ENCODE peak calls at places on chromosomes 5 and 9, in five cellular contexts. W, E, X, C and Y are unnamed samples.

GRCh38 chr9:2857564-2858198 is 13.8 kb upstream of the PUM3 start:
- DNase-seq in W (peak), E (peak), X (peak), C (peak), Y (peak)

GRCh38 chr5:69074664-69075521 is 18.9 kb upstream of the SLC30A5 start:
- DNase-seq in W (no peak), E (no peak), X (no peak), C (no peak), Y (no peak)

GRCh38 chr5:179415291-179416060 is 70.2 kb upstream of the ADAMTS2 start:
- DNase-seq in W (no peak), E (no peak), X (no peak), C (peak), Y (no peak)

GRCh38 chr5:77087484-77088291 is 603 bp upstream of the ZBED3 start:
- DNase-seq in W (peak), E (no peak), X (no peak), C (peak), Y (no peak)

GRCh38 chr9:3931058-3931457 is 368.8 kb downstream of the GLIS3 start:
- DNase-seq in W (no peak), E (no peak), X (no peak), C (no peak), Y (no peak)

GRCh38 chr9:20200900-20201495 is 412.2 kb upstream of the SLC24A2 start:
- DNase-seq in W (no peak), E (no peak), X (no peak), C (no peak), Y (no peak)

GRCh38 chr9:133954862-133955529 is 37.1 kb downstream of the VAV2 start:
- DNase-seq in W (no peak), E (peak), X (no peak), C (no peak), Y (no peak)

GRCh38 chr5:142082182-142082781 is 26.3 kb upstream of the NDFIP1 start:
- DNase-seq in W (no peak), E (no peak), X (no peak), C (no peak), Y (no peak)

GRCh38 chr9:134233022-134233421 is 68.7 kb upstream of the RNU6ATAC start:
- DNase-seq in W (no peak), E (no peak), X (no peak), C (no peak), Y (no peak)

GRCh38 chr5:84215521-84215920 is 169.2 kb downstream of the EDIL3 start:
- DNase-seq in W (no peak), E (no peak), X (no peak), C (no peak), Y (no peak)

GRCh38 chr5:179153921-179154345 is 93.8 kb downstream of the ZNF354C start:
- DNase-seq in W (no peak), E (no peak), X (no peak), C (no peak), Y (no peak)

GRCh38 chr5:82549263-82549662 is 271.1 kb upstream of the RPS23 start:
- DNase-seq in W (no peak), E (no peak), X (no peak), C (no peak), Y (no peak)

GRCh38 chr5:74212336-74212735 is 428.2 kb downstream of the ENC1 start:
- DNase-seq in W (no peak), E (no peak), X (no peak), C (no peak), Y (peak)

GRCh38 chr9:77594963-77595362 is 53.2 kb downstream of the GNA14 start:
- DNase-seq in W (no peak), E (no peak), X (peak), C (no peak), Y (no peak)

GRCh38 chr5:116249648-116250047 is 164.8 kb downstream of the COMMD10 start:
- DNase-seq in W (no peak), E (no peak), X (no peak), C (no peak), Y (no peak)

GRCh38 chr5:6291961-6292360 is 86.4 kb downstream of the MED10 start:
- DNase-seq in W (no peak), E (no peak), X (peak), C (no peak), Y (no peak)

GRCh38 chr9:114824130-114824529 is 18.3 kb upstream of the TNFSF15 start:
- DNase-seq in W (no peak), E (no peak), X (peak), C (no peak), Y (no peak)

GRCh38 chr5:40796487-40796889 is 1.7 kb downstream of the PRKAA1 start:
- DNase-seq in W (no peak), E (no peak), X (peak), C (no peak), Y (no peak)

GRCh38 chr9:130918102-130918869 is 20.8 kb downstream of the FIBCD1 start:
- DNase-seq in W (no peak), E (no peak), X (no peak), C (no peak), Y (no peak)

GRCh38 chr9:121357011-121357410 is 13.0 kb downstream of the STOM start:
- DNase-seq in W (no peak), E (no peak), X (no peak), C (no peak), Y (no peak)

GRCh38 chr9:136257381-136258298 is 12.0 kb upstream of the QSOX2 start:
- DNase-seq in W (no peak), E (no peak), X (no peak), C (no peak), Y (no peak)

GRCh38 chr9:93651521-93651950 is 75.2 kb downstream of the PHF2 start:
- DNase-seq in W (peak), E (peak), X (no peak), C (no peak), Y (no peak)

GRCh38 chr5:56852228-56853000 is 37.1 kb downstream of the MAP3K1 start:
- DNase-seq in W (no peak), E (no peak), X (peak), C (no peak), Y (no peak)

GRCh38 chr5:179495906-179496455 is 54.4 kb upstream of the RUFY1 start:
- DNase-seq in W (no peak), E (no peak), X (no peak), C (no peak), Y (peak)

GRCh38 chr5:125607018-125607417 is 816.2 kb upstream of the GRAMD2B start:
- DNase-seq in W (no peak), E (no peak), X (no peak), C (no peak), Y (no peak)

GRCh38 chr5:171309526-171310333 is 682 bp downstream of the TLX3 start:
- DNase-seq in W (no peak), E (no peak), X (no peak), C (no peak), Y (no peak)

GRCh38 chr5:138953370-138954256 is 78.5 kb upstream of the LRRTM2 start:
- DNase-seq in W (peak), E (no peak), X (peak), C (peak), Y (no peak)

GRCh38 chr5:122942164-122942914 is 94.2 kb downstream of the PPIC start:
- DNase-seq in W (no peak), E (no peak), X (peak), C (no peak), Y (no peak)

GRCh38 chr9:134916161-134916665 is 1.5 kb downstream of the FCN1 start:
- DNase-seq in W (peak), E (no peak), X (no peak), C (no peak), Y (no peak)

GRCh38 chr5:79074641-79075040 is 5.1 kb downstream of the BHMT2 start:
- DNase-seq in W (no peak), E (no peak), X (peak), C (no peak), Y (no peak)

GRCh38 chr5:134510970-134511795 is 14.3 kb upstream of the JADE2 start:
- DNase-seq in W (no peak), E (peak), X (peak), C (peak), Y (no peak)

GRCh38 chr9:120914953-120915352 is 11.6 kb downstream of the TRAF1 start:
- DNase-seq in W (no peak), E (no peak), X (no peak), C (no peak), Y (no peak)

GRCh38 chr9:112894031-112894430 is 3.4 kb upstream of the SLC46A2 start:
- DNase-seq in W (no peak), E (no peak), X (no peak), C (no peak), Y (no peak)

GRCh38 chr9:21381752-21382339 is 3.4 kb downstream of the IFNA2 start:
- DNase-seq in W (no peak), E (no peak), X (no peak), C (no peak), Y (no peak)

GRCh38 chr5:79774855-79775237 is 85.2 kb downstream of the CMYA5 start:
- DNase-seq in W (no peak), E (no peak), X (no peak), C (no peak), Y (no peak)